ENCODE peak calls at places on chromosomes 16 and 17, in five cellular contexts. F is EH; Q is stimulated activated CD4-positive, alpha-beta T cell treated with anti-CD3 and anti-CD28 coated beads, Interleukin-15, amount 100 ng/mL, for 24 hours; T is PC-9; U is cardiac septum. V is an unnamed sample.

GRCh38 chr17:4738136-4739121 is 1.2 kb upstream of the ZMYND15 start:
- DNase-seq in T (peak), Q (no peak), F (no peak), U (no peak), V (no peak)

GRCh38 chr17:81535480-81536298 is 7.5 kb downstream of the FSCN2 start:
- DNase-seq in F (no peak), Q (no peak), T (no peak), U (no peak), V (no peak)

GRCh38 chr17:45371414-45372324 is 54.8 kb upstream of the MAP3K14 start:
- DNase-seq in U (peak), Q (peak), F (peak), T (peak), V (peak)

GRCh38 chr16:56667581-56668571 is at the start of gene MT1G:
- DNase-seq in F (peak), Q (peak), T (no peak), U (no peak), V (peak)

GRCh38 chr16:49127103-49127502 is 154.5 kb downstream of the CBLN1 start:
- DNase-seq in F (no peak), Q (no peak), T (no peak), U (no peak), V (no peak)

GRCh38 chr17:58531661-58532554 is 17.5 kb upstream of the MTMR4 start:
- DNase-seq in T (no peak), F (peak), U (peak), Q (peak), V (peak)

GRCh38 chr17:63162406-63163157 is 196.5 kb downstream of the TANC2 start:
- DNase-seq in Q (no peak), U (no peak), F (no peak), T (no peak), V (no peak)

GRCh38 chr16:89796104-89796503 is 20.3 kb downstream of the FANCA start:
- DNase-seq in F (no peak), T (no peak), Q (no peak), U (no peak), V (no peak)

GRCh38 chr16:81251871-81252270 is 13.4 kb downstream of the BCO1 start:
- DNase-seq in U (no peak), T (no peak), F (peak), Q (no peak), V (peak)

GRCh38 chr16:12575288-12575687 is 228.4 kb downstream of the CPPED1 start:
- DNase-seq in Q (no peak), F (no peak), T (no peak), U (peak), V (no peak)

GRCh38 chr17:6443692-6444572 is at the start of gene PIMREG:
- DNase-seq in F (peak), T (peak), U (peak), Q (peak), V (peak)

V was measured in GM23248.